ENCODE peak calls at places on chromosomes 12 and 14, in ten cellular contexts. Z is upper lobe of right lung; D is mesendoderm; J is activated T-cell treated with anti-CD3 and anti-CD28 coated beads, Interleukin-2, amount 50 U/mL, for 72 hours; V is GM23248; C is WERI-Rb-1; G is adipocyte; A is stimulated activated CD8-positive, alpha-beta memory T cell treated with anti-CD3 and anti-CD28 coated beads, Interleukin-7, amount 100 ng/mL, for 24 hours; R is tibial artery; E is amniotic stem cell. X is an unnamed sample.
A peak's percentile ranks its signal among the peaks of the same experiment; 100 is the strongest.

GRCh38 chr12:12560587-12561304 is 1.9 kb downstream of the DUSP16 start:
- DNase-seq in Z (no peak), D (peak; percentile 75), J (peak; percentile 64), V (peak; percentile 79), C (peak; percentile 16), G (peak; percentile 67), A (no peak), R (peak; percentile 64), E (peak; percentile 34), X (no peak)

GRCh38 chr14:92906420-92906819 is 16.5 kb upstream of the CHGA start:
- DNase-seq in Z (no peak), D (no peak), J (no peak), V (no peak), C (no peak), G (no peak), A (no peak), R (no peak), E (no peak), X (no peak)

GRCh38 chr14:100308112-100308792 is 2.0 kb upstream of the SLC25A29 start:
- DNase-seq in Z (no peak), D (peak; percentile 51), J (no peak), V (no peak), C (no peak), G (no peak), A (no peak), R (no peak), E (no peak), X (no peak)

GRCh38 chr14:74614508-74615495 is 2.8 kb upstream of the LTBP2 start:
- DNase-seq in Z (no peak), D (no peak), J (no peak), V (peak; percentile 64), C (no peak), G (peak; percentile 52), A (no peak), R (no peak), E (no peak), X (no peak)

GRCh38 chr14:95364481-95365209 is 44.9 kb upstream of the CLMN start:
- DNase-seq in Z (no peak), D (no peak), J (no peak), V (no peak), C (no peak), G (no peak), A (no peak), R (no peak), E (no peak), X (no peak)

GRCh38 chr14:70741482-70741881 is 67.8 kb downstream of the MAP3K9 start:
- DNase-seq in Z (no peak), D (no peak), J (no peak), V (no peak), C (no peak), G (no peak), A (no peak), R (no peak), E (no peak), X (no peak)

GRCh38 chr14:104724407-104724980 is 465 bp downstream of the ADSS1 start:
- DNase-seq in Z (peak; percentile 81), D (no peak), J (peak; percentile 20), V (peak; percentile 43), C (peak; percentile 40), G (peak; percentile 39), A (no peak), R (peak; percentile 68), E (no peak), X (no peak)

GRCh38 chr14:21097616-21098133 is 780 bp downstream of the ZNF219 start:
- DNase-seq in Z (no peak), D (peak; percentile 45), J (no peak), V (no peak), C (peak; percentile 44), G (peak; percentile 37), A (no peak), R (no peak), E (no peak), X (peak; percentile 79)

GRCh38 chr14:103568952-103569351 is 6.2 kb downstream of the COA8 start:
- DNase-seq in Z (no peak), D (peak; percentile 84), J (no peak), V (no peak), C (no peak), G (no peak), A (no peak), R (no peak), E (no peak), X (no peak)

GRCh38 chr12:48936379-48936979 is 11.2 kb upstream of the FKBP11 start:
- DNase-seq in Z (peak; percentile 79), D (peak; percentile 85), J (peak; percentile 85), V (peak; percentile 79), C (peak; percentile 74), G (peak; percentile 91), A (peak; percentile 77), R (peak; percentile 75), E (peak; percentile 26), X (peak; percentile 86)

GRCh38 chr12:100303831-100304230 is 36.9 kb downstream of the SCYL2 start:
- DNase-seq in Z (no peak), D (no peak), J (no peak), V (no peak), C (no peak), G (no peak), A (no peak), R (no peak), E (no peak), X (no peak)